ENCODE peak calls at places on chromosomes 4 and X, in five cellular contexts. One of them, this sample, is unnamed.

GRCh38 chr4:187171731-187172339 is 448.2 kb upstream of the FAT1 start:
- DNase-seq in heart left ventricle: no peak
- DNase-seq in esophagus squamous epithelium: no peak
- DNase-seq in transverse colon: no peak
- DNase-seq in thyroid gland: no peak
- DNase-seq in this sample: no peak

GRCh38 chr4:181372014-181372413 is 871.2 kb upstream of the TENM3 start:
- DNase-seq in heart left ventricle: no peak
- DNase-seq in esophagus squamous epithelium: no peak
- DNase-seq in transverse colon: no peak
- DNase-seq in thyroid gland: no peak
- DNase-seq in this sample: no peak

GRCh38 chr4:25085621-25086020 is 54.9 kb upstream of the LGI2 start:
- DNase-seq in heart left ventricle: no peak
- DNase-seq in esophagus squamous epithelium: no peak
- DNase-seq in thyroid gland: no peak
- DNase-seq in transverse colon: peak; percentile 36
- DNase-seq in this sample: no peak

GRCh38 chr4:121146530-121146929 is 17.6 kb downstream of the TNIP3 start:
- DNase-seq in transverse colon: no peak
- DNase-seq in thyroid gland: no peak
- DNase-seq in heart left ventricle: no peak
- DNase-seq in esophagus squamous epithelium: no peak
- DNase-seq in this sample: no peak

GRCh38 chr4:10917475-10918103 is 233.0 kb upstream of the CLNK start:
- DNase-seq in transverse colon: no peak
- DNase-seq in esophagus squamous epithelium: no peak
- DNase-seq in thyroid gland: peak; percentile 14
- DNase-seq in heart left ventricle: no peak
- DNase-seq in this sample: no peak

GRCh38 chr4:82975792-82976191 is 34.8 kb downstream of the LIN54 start:
- DNase-seq in heart left ventricle: no peak
- DNase-seq in transverse colon: no peak
- DNase-seq in esophagus squamous epithelium: no peak
- DNase-seq in thyroid gland: no peak
- DNase-seq in this sample: no peak

GRCh38 chrX:69285401-69285871 is 120.2 kb upstream of the PJA1 start:
- DNase-seq in esophagus squamous epithelium: no peak
- DNase-seq in transverse colon: peak; percentile 30
- DNase-seq in thyroid gland: no peak
- DNase-seq in heart left ventricle: peak; percentile 40
- DNase-seq in this sample: no peak

GRCh38 chr4:20422398-20422797 is 170.7 kb downstream of the SLIT2 start:
- DNase-seq in thyroid gland: peak; percentile 5
- DNase-seq in transverse colon: peak; percentile 60
- DNase-seq in heart left ventricle: no peak
- DNase-seq in esophagus squamous epithelium: no peak
- DNase-seq in this sample: peak; percentile 34

GRCh38 chrX:72395252-72395651 is 89.5 kb upstream of the CITED1 start:
- DNase-seq in thyroid gland: no peak
- DNase-seq in heart left ventricle: no peak
- DNase-seq in transverse colon: no peak
- DNase-seq in esophagus squamous epithelium: no peak
- DNase-seq in this sample: no peak

GRCh38 chrX:42496239-42496638 is 281.7 kb downstream of the PPP1R2C start:
- DNase-seq in thyroid gland: peak; percentile 41
- DNase-seq in heart left ventricle: no peak
- DNase-seq in transverse colon: no peak
- DNase-seq in esophagus squamous epithelium: no peak
- DNase-seq in this sample: no peak

GRCh38 chr4:154384012-154384411 is 107.6 kb downstream of the DCHS2 start:
- DNase-seq in transverse colon: no peak
- DNase-seq in thyroid gland: no peak
- DNase-seq in esophagus squamous epithelium: no peak
- DNase-seq in heart left ventricle: no peak
- DNase-seq in this sample: no peak

GRCh38 chrX:82676386-82676785 is 831.7 kb upstream of the POU3F4 start:
- DNase-seq in esophagus squamous epithelium: no peak
- DNase-seq in thyroid gland: no peak
- DNase-seq in transverse colon: no peak
- DNase-seq in heart left ventricle: no peak
- DNase-seq in this sample: no peak

GRCh38 chrX:15911729-15912550 is 57.3 kb upstream of the AP1S2 start:
- DNase-seq in esophagus squamous epithelium: no peak
- DNase-seq in heart left ventricle: no peak
- DNase-seq in thyroid gland: no peak
- DNase-seq in transverse colon: no peak
- DNase-seq in this sample: no peak

GRCh38 chr4:110837896-110838450 is 215.1 kb upstream of the PITX2 start:
- DNase-seq in heart left ventricle: no peak
- DNase-seq in esophagus squamous epithelium: no peak
- DNase-seq in thyroid gland: no peak
- DNase-seq in transverse colon: no peak
- DNase-seq in this sample: no peak

GRCh38 chrX:150227873-150228272 is 135.2 kb upstream of the MAMLD1 start:
- DNase-seq in thyroid gland: no peak
- DNase-seq in transverse colon: no peak
- DNase-seq in heart left ventricle: no peak
- DNase-seq in esophagus squamous epithelium: no peak
- DNase-seq in this sample: no peak

GRCh38 chr4:147731611-147732515 is at the start of gene ARHGAP10:
- DNase-seq in heart left ventricle: peak; percentile 81
- DNase-seq in esophagus squamous epithelium: no peak
- DNase-seq in transverse colon: peak; percentile 66
- DNase-seq in thyroid gland: peak; percentile 77
- DNase-seq in this sample: peak; percentile 58

GRCh38 chr4:688695-689497 is at the start of gene SLC49A3:
- DNase-seq in heart left ventricle: peak; percentile 59
- DNase-seq in transverse colon: peak; percentile 43
- DNase-seq in thyroid gland: peak; percentile 32
- DNase-seq in esophagus squamous epithelium: no peak
- DNase-seq in this sample: no peak

GRCh38 chrX:63764946-63765345 is 20.1 kb downstream of the ARHGEF9 start:
- DNase-seq in heart left ventricle: no peak
- DNase-seq in transverse colon: no peak
- DNase-seq in esophagus squamous epithelium: no peak
- DNase-seq in thyroid gland: no peak
- DNase-seq in this sample: no peak

GRCh38 chr4:48877827-48878535 is 28.6 kb downstream of the OCIAD2 start:
- DNase-seq in transverse colon: no peak
- DNase-seq in heart left ventricle: no peak
- DNase-seq in thyroid gland: no peak
- DNase-seq in esophagus squamous epithelium: no peak
- DNase-seq in this sample: no peak

GRCh38 chrX:37350034-37350365 is 836 bp downstream of the PRRG1 start:
- DNase-seq in esophagus squamous epithelium: no peak
- DNase-seq in thyroid gland: no peak
- DNase-seq in transverse colon: no peak
- DNase-seq in heart left ventricle: peak; percentile 19
- DNase-seq in this sample: peak; percentile 8

GRCh38 chr4:55075823-55076418 is 49.5 kb downstream of the KDR start:
- DNase-seq in heart left ventricle: no peak
- DNase-seq in thyroid gland: no peak
- DNase-seq in esophagus squamous epithelium: no peak
- DNase-seq in transverse colon: no peak
- DNase-seq in this sample: no peak

GRCh38 chr4:184282251-184282713 is 64.6 kb upstream of the ENPP6 start:
- DNase-seq in thyroid gland: peak; percentile 19
- DNase-seq in heart left ventricle: no peak
- DNase-seq in transverse colon: peak; percentile 65
- DNase-seq in esophagus squamous epithelium: no peak
- DNase-seq in this sample: peak; percentile 9

GRCh38 chr4:184283659-184284335 is 66.1 kb upstream of the ENPP6 start:
- DNase-seq in thyroid gland: no peak
- DNase-seq in esophagus squamous epithelium: no peak
- DNase-seq in heart left ventricle: no peak
- DNase-seq in transverse colon: peak; percentile 27
- DNase-seq in this sample: no peak

GRCh38 chr4:184284336-184284690 is 66.6 kb upstream of the ENPP6 start:
- DNase-seq in heart left ventricle: no peak
- DNase-seq in esophagus squamous epithelium: no peak
- DNase-seq in transverse colon: no peak
- DNase-seq in thyroid gland: no peak
- DNase-seq in this sample: no peak

GRCh38 chr4:184281231-184282139 is 63.8 kb upstream of the ENPP6 start:
- DNase-seq in transverse colon: peak; percentile 19
- DNase-seq in esophagus squamous epithelium: no peak
- DNase-seq in heart left ventricle: no peak
- DNase-seq in thyroid gland: no peak
- DNase-seq in this sample: no peak

DNA sequence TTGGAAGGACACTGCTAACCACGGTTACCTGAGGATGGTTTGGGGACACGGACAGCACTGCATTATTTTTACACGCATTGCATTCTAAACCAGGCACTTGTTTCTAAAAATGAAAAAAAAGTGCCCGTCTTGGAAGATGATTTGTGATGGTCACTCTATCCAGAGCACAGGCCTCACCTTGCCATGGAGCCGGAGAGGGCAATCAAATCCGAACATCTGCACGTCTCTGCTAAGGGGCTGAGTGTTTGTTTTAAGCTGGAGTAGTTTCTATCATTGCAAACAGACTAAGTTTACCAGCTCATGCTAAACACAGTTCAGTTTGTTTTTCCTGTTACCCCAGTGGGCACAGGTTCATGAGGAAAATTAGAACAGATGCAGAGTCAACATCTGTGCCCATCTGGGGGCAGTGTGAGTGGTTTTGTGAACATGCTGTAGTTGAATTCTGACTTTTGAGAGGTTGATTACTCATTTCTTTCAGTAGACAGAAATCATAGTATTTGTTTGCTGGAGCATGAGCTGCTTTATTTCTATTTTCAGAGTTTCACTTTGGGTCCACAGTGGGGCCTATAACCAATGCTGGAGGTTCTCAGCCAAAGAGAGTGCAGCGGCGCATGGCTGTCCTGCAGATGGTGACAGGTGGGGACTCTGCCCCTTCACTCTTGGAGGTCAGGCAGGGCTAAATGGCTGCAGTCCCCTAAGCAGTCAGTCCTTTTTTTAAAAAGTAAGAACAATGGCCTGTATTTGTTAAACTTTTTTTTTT is 65.4 kb upstream of the ENPP6 start:
- DNase-seq in heart left ventricle: no peak
- DNase-seq in transverse colon: peak; percentile 22
- DNase-seq in thyroid gland: peak; percentile 26
- DNase-seq in esophagus squamous epithelium: no peak
- DNase-seq in this sample: no peak
- TF ChIP-seq POLR2A in heart left ventricle: no peak
- TF ChIP-seq POLR2A in transverse colon: no peak
- TF ChIP-seq POLR2A in thyroid gland: no peak
- TF ChIP-seq POLR2A in esophagus squamous epithelium: no peak
- TF ChIP-seq POLR2A in this sample: no peak

DNA sequence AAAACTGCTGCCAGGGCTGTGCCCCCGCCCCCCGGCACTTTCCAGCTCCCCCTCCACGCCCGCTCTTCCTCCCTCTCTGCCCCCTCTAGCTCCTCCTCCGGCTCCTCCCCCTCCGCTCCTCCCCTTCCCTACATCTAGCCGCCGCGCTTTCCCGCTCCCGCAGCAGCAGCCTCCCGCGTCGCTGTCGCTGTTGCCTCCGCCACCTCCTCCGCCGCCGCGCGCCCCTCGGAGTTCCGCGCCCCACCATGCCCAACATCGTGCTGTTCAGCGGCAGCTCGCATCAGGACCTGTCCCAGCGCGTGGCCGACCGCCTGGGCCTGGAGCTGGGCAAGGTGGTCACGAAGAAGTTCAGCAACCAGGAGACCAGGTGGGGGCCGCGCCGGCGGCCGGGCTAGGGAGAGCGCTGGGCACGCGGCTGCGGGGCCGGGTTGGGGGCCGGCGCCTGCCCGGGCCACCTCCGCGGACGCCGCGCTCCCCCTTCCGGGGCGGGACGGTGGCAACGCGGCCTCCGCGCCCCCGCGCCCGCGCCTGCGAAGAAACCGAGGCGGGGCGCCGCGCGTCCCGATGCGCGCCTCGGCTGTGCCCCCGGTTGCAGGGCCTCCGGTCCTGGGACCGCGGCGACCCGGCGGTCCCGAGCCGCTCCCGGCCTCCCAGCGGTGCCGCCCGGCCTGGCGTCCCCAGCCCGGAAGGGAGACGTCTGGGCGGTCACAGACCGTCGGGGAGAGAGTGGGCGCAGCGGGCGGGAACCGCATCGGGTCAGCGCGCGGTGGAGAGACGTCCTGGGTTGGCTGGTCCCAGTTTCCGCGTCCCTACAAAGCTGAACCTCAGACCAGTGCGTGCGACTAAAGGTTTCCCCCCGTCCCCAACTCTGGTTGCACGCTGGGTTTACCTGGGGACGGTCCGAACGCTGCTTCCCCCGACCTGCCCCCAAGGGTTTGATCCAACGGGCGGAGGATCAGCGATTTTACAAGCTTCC is at the start of gene PRPS2:
- DNase-seq in transverse colon: peak; percentile 79
- DNase-seq in thyroid gland: peak; percentile 48
- DNase-seq in heart left ventricle: peak; percentile 64
- DNase-seq in esophagus squamous epithelium: peak; percentile 4
- DNase-seq in this sample: peak; percentile 72
- TF ChIP-seq POLR2A in transverse colon: peak; percentile 42
- TF ChIP-seq POLR2A in thyroid gland: peak; percentile 58
- TF ChIP-seq POLR2A in heart left ventricle: no peak
- TF ChIP-seq POLR2A in esophagus squamous epithelium: no peak
- TF ChIP-seq POLR2A in this sample: peak; percentile 55

DNA sequence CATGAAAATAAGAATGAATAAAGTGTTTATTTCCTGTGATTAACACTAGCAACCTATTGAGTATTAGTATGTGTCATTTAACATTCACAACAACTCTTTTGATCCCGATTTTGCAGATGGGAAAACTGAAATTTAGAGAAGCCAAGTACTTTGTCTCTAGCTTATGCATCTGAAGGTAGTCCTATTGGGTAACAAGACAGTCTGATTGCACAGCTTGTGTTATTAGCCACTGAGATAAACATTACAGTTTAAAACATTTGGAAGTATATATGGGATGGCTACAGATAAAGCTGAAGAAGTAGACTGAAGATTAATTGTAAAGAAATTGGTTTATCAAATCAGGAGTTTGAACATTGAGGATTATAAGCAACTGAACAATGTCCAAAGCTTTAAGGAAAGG is 99.6 kb upstream of the PDE5A start:
- DNase-seq in heart left ventricle: no peak
- DNase-seq in esophagus squamous epithelium: no peak
- DNase-seq in transverse colon: no peak
- DNase-seq in thyroid gland: no peak
- DNase-seq in this sample: no peak
- TF ChIP-seq POLR2A in heart left ventricle: no peak
- TF ChIP-seq POLR2A in esophagus squamous epithelium: no peak
- TF ChIP-seq POLR2A in transverse colon: no peak
- TF ChIP-seq POLR2A in thyroid gland: no peak
- TF ChIP-seq POLR2A in this sample: no peak

GRCh38 chrX:136768469-136769084 is 12.2 kb downstream of the ARHGEF6 start:
- DNase-seq in thyroid gland: peak; percentile 5
- DNase-seq in esophagus squamous epithelium: no peak
- DNase-seq in transverse colon: peak; percentile 37
- DNase-seq in heart left ventricle: peak; percentile 25
- DNase-seq in this sample: peak; percentile 67

GRCh38 chrX:136765957-136766356 is 14.8 kb downstream of the ARHGEF6 start:
- DNase-seq in heart left ventricle: no peak
- DNase-seq in esophagus squamous epithelium: no peak
- DNase-seq in transverse colon: no peak
- DNase-seq in thyroid gland: no peak
- DNase-seq in this sample: peak; percentile 32

GRCh38 chrX:136766785-136767103 is 14.0 kb downstream of the ARHGEF6 start:
- DNase-seq in thyroid gland: no peak
- DNase-seq in transverse colon: no peak
- DNase-seq in esophagus squamous epithelium: no peak
- DNase-seq in heart left ventricle: peak; percentile 24
- DNase-seq in this sample: peak; percentile 35

GRCh38 chrX:136764206-136764605 is 16.5 kb downstream of the ARHGEF6 start:
- DNase-seq in heart left ventricle: no peak
- DNase-seq in transverse colon: no peak
- DNase-seq in esophagus squamous epithelium: no peak
- DNase-seq in thyroid gland: no peak
- DNase-seq in this sample: no peak

GRCh38 chrX:136767104-136767941 is 13.4 kb downstream of the ARHGEF6 start:
- DNase-seq in transverse colon: peak; percentile 64
- DNase-seq in heart left ventricle: peak; percentile 73
- DNase-seq in thyroid gland: peak; percentile 59
- DNase-seq in esophagus squamous epithelium: no peak
- DNase-seq in this sample: peak; percentile 78
- TF ChIP-seq POLR2A in transverse colon: no peak
- TF ChIP-seq POLR2A in heart left ventricle: peak; percentile 42
- TF ChIP-seq POLR2A in thyroid gland: peak; percentile 8
- TF ChIP-seq POLR2A in esophagus squamous epithelium: no peak
- TF ChIP-seq POLR2A in this sample: peak; percentile 51

This sample was measured in erythroblast.